ENCODE peak calls at places on chromosomes 3 and 15, in nine cellular contexts. L is kidney epithelial cell, U is A549, X is OCI-LY7, K is foreskin fibroblast, M is HepG2, B is left lung, D is tibial artery, P is AG04450. I is an unnamed sample.

GRCh38 chr15:37698679-37699078 is 235.8 kb upstream of the TMCO5A start:
- DNase-seq in L (no peak), U (no peak), X (no peak), K (peak), M (no peak), B (no peak), D (no peak), P (no peak), I (no peak)

GRCh38 chr3:79568938-79569337 is 198.9 kb downstream of the ROBO1 start:
- DNase-seq in L (no peak), U (no peak), X (no peak), K (no peak), M (no peak), B (no peak), D (no peak), P (no peak), I (no peak)

GRCh38 chr3:19272296-19272695 is 124.0 kb downstream of the KCNH8 start:
- DNase-seq in L (no peak), U (no peak), X (peak), K (no peak), M (no peak), B (no peak), D (no peak), P (no peak), I (no peak)

GRCh38 chr3:88137836-88138235 is 11.9 kb upstream of the C3orf38 start:
- DNase-seq in L (no peak), U (no peak), X (no peak), K (peak), M (no peak), B (no peak), D (no peak), P (no peak), I (no peak)

GRCh38 chr3:147421184-147421912 is 12.2 kb downstream of the ZIC1 start:
- DNase-seq in L (no peak), U (no peak), X (no peak), K (no peak), M (no peak), B (no peak), D (no peak), P (no peak), I (no peak)

GRCh38 chr3:45010718-45011355 is 15.3 kb upstream of the CLEC3B start:
- DNase-seq in L (peak), U (no peak), X (no peak), K (peak), M (no peak), B (no peak), D (no peak), P (no peak), I (peak)

GRCh38 chr15:47326506-47326905 is 390.8 kb upstream of the SEMA6D start:
- DNase-seq in L (no peak), U (no peak), X (no peak), K (peak), M (no peak), B (no peak), D (no peak), P (no peak), I (no peak)

GRCh38 chr3:99757948-99758347 is 59.7 kb upstream of the CMSS1 start:
- DNase-seq in L (no peak), U (no peak), X (no peak), K (no peak), M (no peak), B (no peak), D (no peak), P (no peak), I (no peak)

GRCh38 chr15:72193781-72194396 is 3.7 kb downstream of the GRAMD2A start:
- DNase-seq in L (no peak), U (no peak), X (no peak), K (no peak), M (no peak), B (no peak), D (no peak), P (no peak), I (no peak)

GRCh38 chr3:151593923-151594322 is 133.1 kb upstream of the IGSF10 start:
- DNase-seq in L (no peak), U (no peak), X (no peak), K (peak), M (no peak), B (no peak), D (no peak), P (no peak), I (no peak)

GRCh38 chr3:173128633-173129032 is 12.4 kb downstream of the SPATA16 start:
- DNase-seq in L (no peak), U (no peak), X (no peak), K (no peak), M (no peak), B (no peak), D (no peak), P (no peak), I (no peak)

GRCh38 chr3:188284455-188285212 is 130.7 kb downstream of the LPP start:
- DNase-seq in L (no peak), U (no peak), X (peak), K (peak), M (no peak), B (no peak), D (no peak), P (no peak), I (no peak)

GRCh38 chr3:158727499-158728377 is 4.5 kb downstream of the RARRES1 start:
- DNase-seq in L (no peak), U (peak), X (peak), K (peak), M (peak), B (no peak), D (peak), P (no peak), I (no peak)

GRCh38 chr15:67050062-67050461 is 15.3 kb upstream of the SMAD3 start:
- DNase-seq in L (no peak), U (no peak), X (no peak), K (peak), M (no peak), B (no peak), D (no peak), P (no peak), I (no peak)

GRCh38 chr15:51801391-51801835 is 28.0 kb upstream of the TMOD3 start:
- DNase-seq in L (no peak), U (peak), X (peak), K (peak), M (peak), B (no peak), D (no peak), P (no peak), I (no peak)

GRCh38 chr3:185532881-185533280 is 19.5 kb downstream of the LIPH start:
- DNase-seq in L (no peak), U (no peak), X (no peak), K (no peak), M (no peak), B (no peak), D (no peak), P (no peak), I (no peak)

GRCh38 chr3:172135766-172136729 is 96.7 kb downstream of the FNDC3B start:
- DNase-seq in L (no peak), U (no peak), X (no peak), K (peak), M (no peak), B (no peak), D (no peak), P (peak), I (no peak)

GRCh38 chr3:78343221-78343620 is 1303.3 kb downstream of the ROBO2 start:
- DNase-seq in L (no peak), U (no peak), X (no peak), K (no peak), M (no peak), B (no peak), D (no peak), P (no peak), I (no peak)

GRCh38 chr3:81554348-81554747 is 207.1 kb downstream of the GBE1 start:
- DNase-seq in L (no peak), U (no peak), X (no peak), K (peak), M (peak), B (no peak), D (no peak), P (peak), I (no peak)

GRCh38 chr15:65666257-65666656 is 44.5 kb downstream of the SLC24A1 start:
- DNase-seq in L (peak), U (no peak), X (no peak), K (peak), M (no peak), B (no peak), D (no peak), P (peak), I (peak)

GRCh38 chr3:82085356-82085755 is 323.9 kb upstream of the GBE1 start:
- DNase-seq in L (no peak), U (no peak), X (no peak), K (no peak), M (no peak), B (no peak), D (no peak), P (no peak), I (no peak)

GRCh38 chr3:37986479-37987314 is 3.9 kb upstream of the VILL start:
- DNase-seq in L (no peak), U (no peak), X (no peak), K (no peak), M (peak), B (peak), D (no peak), P (no peak), I (no peak)

GRCh38 chr15:60591491-60592385 is 112.8 kb upstream of the ICE2 start:
- DNase-seq in L (no peak), U (peak), X (peak), K (peak), M (no peak), B (peak), D (peak), P (no peak), I (no peak)

GRCh38 chr3:193347507-193348501 is 30.7 kb downstream of the ATP13A5 start:
- DNase-seq in L (no peak), U (no peak), X (no peak), K (no peak), M (no peak), B (no peak), D (no peak), P (no peak), I (no peak)

GRCh38 chr3:49666592-49666991 is 7.6 kb upstream of the APEH start:
- DNase-seq in L (no peak), U (no peak), X (no peak), K (peak), M (peak), B (no peak), D (no peak), P (no peak), I (no peak)

GRCh38 chr3:8848696-8849131 is 79.3 kb upstream of the OXTR start:
- DNase-seq in L (no peak), U (no peak), X (no peak), K (peak), M (no peak), B (no peak), D (no peak), P (no peak), I (no peak)

GRCh38 chr3:173725507-173725906 is 328.0 kb downstream of the NLGN1 start:
- DNase-seq in L (no peak), U (no peak), X (no peak), K (no peak), M (no peak), B (no peak), D (no peak), P (no peak), I (no peak)

GRCh38 chr3:180329187-180329586 is 272.8 kb upstream of the TTC14 start:
- DNase-seq in L (no peak), U (no peak), X (no peak), K (no peak), M (no peak), B (no peak), D (no peak), P (no peak), I (no peak)

GRCh38 chr3:56899851-56900250 is 98.1 kb upstream of the ARHGEF3 start:
- DNase-seq in L (no peak), U (no peak), X (no peak), K (no peak), M (no peak), B (no peak), D (no peak), P (no peak), I (no peak)

DNA sequence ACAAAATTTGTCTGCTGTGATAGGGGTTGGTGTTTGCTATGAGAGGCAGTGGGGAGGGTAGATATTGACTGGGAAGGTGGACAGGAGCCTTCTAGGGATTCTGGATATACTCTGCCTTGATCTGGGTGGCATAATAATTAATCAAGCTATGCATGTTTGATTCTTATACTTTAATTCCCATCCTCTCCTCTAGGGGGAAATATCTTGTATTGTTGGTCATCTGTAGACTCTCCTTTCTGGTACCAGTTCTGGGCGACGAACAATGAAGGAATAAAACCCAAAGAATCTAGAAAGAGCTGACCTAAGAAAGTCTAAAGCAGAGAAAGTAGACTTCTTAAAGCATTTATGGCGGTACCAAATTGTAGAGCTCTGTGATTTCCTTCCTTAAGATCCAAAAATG is 198.2 kb upstream of the STRIT1 start:
- DNase-seq in L (no peak), U (peak), X (peak), K (no peak), M (no peak), B (no peak), D (no peak), P (no peak), I (no peak)
- TF ChIP-seq CTCF in L (no peak), U (no peak), X (peak), K (no peak), M (no peak), B (no peak), D (no peak), P (no peak), I (peak)

GRCh38 chr15:99149366-99149765 is 44.5 kb downstream of the SYNM start:
- DNase-seq in L (no peak), U (no peak), X (no peak), K (no peak), M (no peak), B (no peak), D (no peak), P (no peak), I (no peak)
- H3K4me3 ChIP-seq in L (no peak), U (no peak), X (no peak), K (no peak), M (no peak), B (no peak), D (no peak), P (no peak), I (no peak)

GRCh38 chr3:119319311-119319710 is 25.1 kb downstream of the ARHGAP31 start:
- DNase-seq in L (no peak), U (no peak), X (no peak), K (no peak), M (no peak), B (no peak), D (no peak), P (no peak), I (no peak)

GRCh38 chr3:119322021-119322522 is 27.9 kb downstream of the ARHGAP31 start:
- DNase-seq in L (no peak), U (peak), X (no peak), K (peak), M (no peak), B (no peak), D (no peak), P (no peak), I (no peak)

GRCh38 chr3:119324899-119325298 is 30.7 kb downstream of the ARHGAP31 start:
- DNase-seq in L (no peak), U (no peak), X (no peak), K (no peak), M (no peak), B (no peak), D (no peak), P (no peak), I (no peak)

GRCh38 chr3:119323401-119324107 is 29.4 kb downstream of the ARHGAP31 start:
- DNase-seq in L (no peak), U (no peak), X (no peak), K (no peak), M (no peak), B (no peak), D (no peak), P (no peak), I (no peak)

GRCh38 chr3:119322523-119323400 is 28.6 kb downstream of the ARHGAP31 start:
- DNase-seq in L (no peak), U (peak), X (peak), K (peak), M (peak), B (peak), D (peak), P (no peak), I (no peak)
- TF ChIP-seq CTCF in L (peak), U (peak), X (no peak), K (peak), M (peak), B (no peak), D (no peak), P (no peak), I (peak)

GRCh38 chr3:59425942-59426341 is 376.1 kb upstream of the CFAP20DC start:
- DNase-seq in L (no peak), U (no peak), X (peak), K (no peak), M (no peak), B (no peak), D (no peak), P (no peak), I (no peak)
- H3K4me3 ChIP-seq in L (no peak), U (no peak), X (no peak), K (no peak), M (no peak), B (no peak), D (no peak), P (no peak), I (no peak)

GRCh38 chr15:40763801-40764765 is at the start of gene GCHFR:
- DNase-seq in L (no peak), U (peak), X (peak), K (peak), M (peak), B (peak), D (peak), P (no peak), I (no peak)
- TF ChIP-seq CTCF in L (peak), U (peak), X (peak), K (peak), M (peak), B (peak), D (peak), P (peak), I (peak)

DNA sequence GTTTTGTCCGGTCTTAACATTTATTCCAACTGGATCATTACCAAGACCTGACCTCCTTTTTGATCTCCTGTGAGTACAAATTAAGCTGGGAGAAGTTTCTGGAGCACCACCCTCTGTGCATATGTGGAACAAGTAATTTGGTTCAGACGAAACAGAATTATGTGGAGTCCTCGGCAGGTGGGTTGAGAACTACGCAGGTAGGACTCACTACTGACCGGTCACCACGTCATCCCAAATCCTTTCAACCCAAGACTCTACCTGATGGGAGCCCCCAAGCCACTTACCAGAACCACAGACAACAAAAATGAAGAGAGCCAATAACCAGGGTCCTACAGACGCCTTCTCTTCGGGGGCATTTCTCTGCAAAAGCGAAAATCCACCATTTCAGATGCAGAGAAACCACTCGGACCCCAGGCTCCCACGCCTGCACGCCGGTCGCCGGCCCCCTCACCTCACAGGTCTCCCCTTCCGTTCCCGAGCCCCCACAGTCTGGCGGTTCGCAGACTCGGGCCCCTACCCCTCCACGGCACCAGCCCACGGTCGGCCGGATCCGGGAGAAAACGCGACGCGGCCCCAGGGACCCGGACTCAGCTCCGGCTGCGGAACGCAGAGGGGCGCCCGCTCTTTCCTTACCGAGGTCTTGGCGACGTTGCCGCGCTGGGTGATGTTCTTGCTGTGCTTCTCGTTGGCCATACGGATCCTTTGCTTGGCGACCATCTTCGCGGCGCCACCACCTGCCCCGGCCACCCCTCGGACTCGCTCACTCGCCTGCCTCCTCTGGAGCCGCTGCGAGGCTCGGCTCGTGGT is 674 bp downstream of the SERP1 start:
- DNase-seq in L (no peak), U (no peak), X (peak), K (no peak), M (peak), B (peak), D (no peak), P (no peak), I (no peak)
- H3K4me3 ChIP-seq in L (peak), U (peak), X (peak), K (peak), M (peak), B (peak), D (peak), P (peak), I (peak)

GRCh38 chr3:84820126-84820525 is 138.7 kb upstream of the CADM2 start:
- DNase-seq in L (no peak), U (no peak), X (no peak), K (no peak), M (no peak), B (no peak), D (no peak), P (no peak), I (no peak)

GRCh38 chr3:84830476-84830875 is 128.3 kb upstream of the CADM2 start:
- DNase-seq in L (no peak), U (no peak), X (no peak), K (no peak), M (no peak), B (no peak), D (no peak), P (no peak), I (no peak)

GRCh38 chr3:84820906-84821305 is 137.9 kb upstream of the CADM2 start:
- DNase-seq in L (no peak), U (no peak), X (no peak), K (no peak), M (no peak), B (no peak), D (no peak), P (no peak), I (no peak)

DNA sequence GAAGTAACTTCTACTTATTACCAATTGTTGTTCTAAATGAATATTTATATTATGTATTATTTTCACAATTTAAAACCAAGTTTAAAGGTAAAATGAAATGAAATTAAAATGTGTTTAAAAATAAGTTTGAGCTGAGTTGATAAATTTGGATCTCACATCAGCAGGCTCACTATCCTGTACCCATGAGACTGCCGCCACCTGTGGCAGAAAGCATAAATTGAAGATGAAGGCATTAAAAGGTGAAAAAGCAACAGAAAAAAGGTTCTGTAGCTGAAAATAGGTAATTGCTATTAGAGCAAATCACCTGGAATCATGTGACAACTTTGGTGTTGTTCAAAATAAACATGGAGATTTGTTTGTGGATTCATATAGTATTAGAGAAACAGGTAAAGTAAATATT is 133.0 kb upstream of the CADM2 start:
- DNase-seq in L (no peak), U (no peak), X (no peak), K (no peak), M (no peak), B (no peak), D (no peak), P (no peak), I (no peak)
- TF ChIP-seq CTCF in L (no peak), U (no peak), X (no peak), K (no peak), M (no peak), B (no peak), D (no peak), P (no peak), I (no peak)